ENCODE peak calls at places on chromosomes 3 and 15, in five cellular contexts. One of them, this sample, is unnamed.

GRCh38 chr3:20055020-20055775 is 15.0 kb downstream of the KAT2B start:
- DNase-seq in retinal pigment epithelial cell: no peak
- DNase-seq in activated effector memory CD4-positive, alpha-beta T cell treated with anti-CD3 and anti-CD28 coated beads, Interleukin-2, amount 50 U/mL, for 16 hours: peak
- DNase-seq in neural crest cell: no peak
- DNase-seq in effector CD4-positive, alpha-beta T cell: no peak
- DNase-seq in this sample: no peak

GRCh38 chr15:52784799-52785671 is 5.1 kb downstream of the ONECUT1 start:
- DNase-seq in activated effector memory CD4-positive, alpha-beta T cell treated with anti-CD3 and anti-CD28 coated beads, Interleukin-2, amount 50 U/mL, for 16 hours: no peak
- DNase-seq in neural crest cell: peak
- DNase-seq in effector CD4-positive, alpha-beta T cell: no peak
- DNase-seq in retinal pigment epithelial cell: no peak
- DNase-seq in this sample: no peak

GRCh38 chr3:45043715-45044299 is 17.7 kb downstream of the CLEC3B start:
- DNase-seq in effector CD4-positive, alpha-beta T cell: no peak
- DNase-seq in retinal pigment epithelial cell: peak
- DNase-seq in neural crest cell: no peak
- DNase-seq in activated effector memory CD4-positive, alpha-beta T cell treated with anti-CD3 and anti-CD28 coated beads, Interleukin-2, amount 50 U/mL, for 16 hours: no peak
- DNase-seq in this sample: no peak

GRCh38 chr15:56353740-56354139 is 11.5 kb upstream of the TEX9 start:
- DNase-seq in retinal pigment epithelial cell: no peak
- DNase-seq in effector CD4-positive, alpha-beta T cell: no peak
- DNase-seq in activated effector memory CD4-positive, alpha-beta T cell treated with anti-CD3 and anti-CD28 coated beads, Interleukin-2, amount 50 U/mL, for 16 hours: no peak
- DNase-seq in neural crest cell: no peak
- DNase-seq in this sample: no peak

GRCh38 chr3:107404727-107405519 is 27.7 kb downstream of the CCDC54 start:
- DNase-seq in effector CD4-positive, alpha-beta T cell: no peak
- DNase-seq in retinal pigment epithelial cell: no peak
- DNase-seq in activated effector memory CD4-positive, alpha-beta T cell treated with anti-CD3 and anti-CD28 coated beads, Interleukin-2, amount 50 U/mL, for 16 hours: no peak
- DNase-seq in neural crest cell: no peak
- DNase-seq in this sample: no peak

GRCh38 chr3:107430214-107431047 is 53.2 kb downstream of the CCDC54 start:
- DNase-seq in neural crest cell: no peak
- DNase-seq in retinal pigment epithelial cell: no peak
- DNase-seq in activated effector memory CD4-positive, alpha-beta T cell treated with anti-CD3 and anti-CD28 coated beads, Interleukin-2, amount 50 U/mL, for 16 hours: no peak
- DNase-seq in effector CD4-positive, alpha-beta T cell: no peak
- DNase-seq in this sample: peak

GRCh38 chr3:49020335-49021212 is 1.3 kb upstream of the NDUFAF3 start:
- DNase-seq in retinal pigment epithelial cell: no peak
- DNase-seq in neural crest cell: no peak
- DNase-seq in activated effector memory CD4-positive, alpha-beta T cell treated with anti-CD3 and anti-CD28 coated beads, Interleukin-2, amount 50 U/mL, for 16 hours: peak
- DNase-seq in effector CD4-positive, alpha-beta T cell: no peak
- DNase-seq in this sample: peak

GRCh38 chr3:62405117-62405516 is 31.8 kb upstream of the FEZF2 start:
- DNase-seq in activated effector memory CD4-positive, alpha-beta T cell treated with anti-CD3 and anti-CD28 coated beads, Interleukin-2, amount 50 U/mL, for 16 hours: no peak
- DNase-seq in effector CD4-positive, alpha-beta T cell: no peak
- DNase-seq in retinal pigment epithelial cell: no peak
- DNase-seq in neural crest cell: no peak
- DNase-seq in this sample: no peak

GRCh38 chr3:120093923-120094775 is at the start of gene GSK3B:
- DNase-seq in neural crest cell: peak
- DNase-seq in activated effector memory CD4-positive, alpha-beta T cell treated with anti-CD3 and anti-CD28 coated beads, Interleukin-2, amount 50 U/mL, for 16 hours: peak
- DNase-seq in effector CD4-positive, alpha-beta T cell: peak
- DNase-seq in retinal pigment epithelial cell: no peak
- DNase-seq in this sample: peak

GRCh38 chr3:31043184-31043819 is 148.8 kb upstream of the GADL1 start:
- DNase-seq in retinal pigment epithelial cell: no peak
- DNase-seq in effector CD4-positive, alpha-beta T cell: no peak
- DNase-seq in neural crest cell: no peak
- DNase-seq in activated effector memory CD4-positive, alpha-beta T cell treated with anti-CD3 and anti-CD28 coated beads, Interleukin-2, amount 50 U/mL, for 16 hours: no peak
- DNase-seq in this sample: no peak

GRCh38 chr15:29638781-29639180 is 183.5 kb downstream of the TJP1 start:
- DNase-seq in effector CD4-positive, alpha-beta T cell: no peak
- DNase-seq in retinal pigment epithelial cell: peak
- DNase-seq in neural crest cell: no peak
- DNase-seq in activated effector memory CD4-positive, alpha-beta T cell treated with anti-CD3 and anti-CD28 coated beads, Interleukin-2, amount 50 U/mL, for 16 hours: no peak
- DNase-seq in this sample: no peak

GRCh38 chr15:26767169-26767670 is 5.6 kb downstream of the GABRB3 start:
- DNase-seq in effector CD4-positive, alpha-beta T cell: no peak
- DNase-seq in neural crest cell: no peak
- DNase-seq in activated effector memory CD4-positive, alpha-beta T cell treated with anti-CD3 and anti-CD28 coated beads, Interleukin-2, amount 50 U/mL, for 16 hours: no peak
- DNase-seq in retinal pigment epithelial cell: no peak
- DNase-seq in this sample: no peak

GRCh38 chr3:97821413-97821809 is 400 bp upstream of the CRYBG3 start:
- DNase-seq in retinal pigment epithelial cell: peak
- DNase-seq in effector CD4-positive, alpha-beta T cell: peak
- DNase-seq in activated effector memory CD4-positive, alpha-beta T cell treated with anti-CD3 and anti-CD28 coated beads, Interleukin-2, amount 50 U/mL, for 16 hours: peak
- DNase-seq in neural crest cell: peak
- DNase-seq in this sample: no peak

GRCh38 chr3:38006031-38006430 is 15.4 kb downstream of the VILL start:
- DNase-seq in neural crest cell: no peak
- DNase-seq in retinal pigment epithelial cell: no peak
- DNase-seq in effector CD4-positive, alpha-beta T cell: no peak
- DNase-seq in activated effector memory CD4-positive, alpha-beta T cell treated with anti-CD3 and anti-CD28 coated beads, Interleukin-2, amount 50 U/mL, for 16 hours: no peak
- DNase-seq in this sample: no peak

GRCh38 chr3:80338366-80338765 is 570.6 kb upstream of the ROBO1 start:
- DNase-seq in neural crest cell: no peak
- DNase-seq in effector CD4-positive, alpha-beta T cell: no peak
- DNase-seq in retinal pigment epithelial cell: no peak
- DNase-seq in activated effector memory CD4-positive, alpha-beta T cell treated with anti-CD3 and anti-CD28 coated beads, Interleukin-2, amount 50 U/mL, for 16 hours: no peak
- DNase-seq in this sample: no peak

GRCh38 chr3:127351350-127351749 is 63.5 kb upstream of the PRR20G start:
- DNase-seq in retinal pigment epithelial cell: no peak
- DNase-seq in activated effector memory CD4-positive, alpha-beta T cell treated with anti-CD3 and anti-CD28 coated beads, Interleukin-2, amount 50 U/mL, for 16 hours: no peak
- DNase-seq in effector CD4-positive, alpha-beta T cell: no peak
- DNase-seq in neural crest cell: no peak
- DNase-seq in this sample: no peak

GRCh38 chr3:4474683-4475490 is 7.8 kb upstream of the SUMF1 start:
- DNase-seq in retinal pigment epithelial cell: no peak
- DNase-seq in activated effector memory CD4-positive, alpha-beta T cell treated with anti-CD3 and anti-CD28 coated beads, Interleukin-2, amount 50 U/mL, for 16 hours: no peak
- DNase-seq in effector CD4-positive, alpha-beta T cell: no peak
- DNase-seq in neural crest cell: no peak
- DNase-seq in this sample: no peak

GRCh38 chr3:149547954-149548728 is 73.6 kb downstream of the TM4SF4 start:
- DNase-seq in effector CD4-positive, alpha-beta T cell: no peak
- DNase-seq in neural crest cell: no peak
- DNase-seq in activated effector memory CD4-positive, alpha-beta T cell treated with anti-CD3 and anti-CD28 coated beads, Interleukin-2, amount 50 U/mL, for 16 hours: no peak
- DNase-seq in retinal pigment epithelial cell: no peak
- DNase-seq in this sample: peak

GRCh38 chr3:40103829-40104228 is 205.7 kb upstream of the EIF1B start:
- DNase-seq in activated effector memory CD4-positive, alpha-beta T cell treated with anti-CD3 and anti-CD28 coated beads, Interleukin-2, amount 50 U/mL, for 16 hours: no peak
- DNase-seq in effector CD4-positive, alpha-beta T cell: no peak
- DNase-seq in neural crest cell: no peak
- DNase-seq in retinal pigment epithelial cell: no peak
- DNase-seq in this sample: no peak

GRCh38 chr3:123758081-123758564 is 126.0 kb downstream of the MYLK start:
- DNase-seq in effector CD4-positive, alpha-beta T cell: no peak
- DNase-seq in activated effector memory CD4-positive, alpha-beta T cell treated with anti-CD3 and anti-CD28 coated beads, Interleukin-2, amount 50 U/mL, for 16 hours: no peak
- DNase-seq in neural crest cell: no peak
- DNase-seq in retinal pigment epithelial cell: peak
- DNase-seq in this sample: no peak

GRCh38 chr3:50617096-50617791 is at the start of gene MAPKAPK3:
- DNase-seq in activated effector memory CD4-positive, alpha-beta T cell treated with anti-CD3 and anti-CD28 coated beads, Interleukin-2, amount 50 U/mL, for 16 hours: peak
- DNase-seq in neural crest cell: peak
- DNase-seq in retinal pigment epithelial cell: no peak
- DNase-seq in effector CD4-positive, alpha-beta T cell: peak
- DNase-seq in this sample: peak

This sample was measured in left ventricle myocardium superior.